ENCODE peak calls at places on chromosome 2, in nine cellular contexts. K, B, J, V, H, O, R, A and L are unnamed samples.

GRCh38 chr2:134433469-134433868 is 179.6 kb downstream of the MGAT5 start:
- DNase-seq in R (no peak), A (no peak), K (no peak), O (no peak), J (no peak), V (no peak), H (no peak), B (no peak), L (peak; percentile 40)

GRCh38 chr2:10042301-10043161 is 819 bp upstream of the KLF11 start:
- DNase-seq in H (peak; percentile 61), J (peak; percentile 46), A (no peak), O (peak; percentile 44), R (no peak), B (peak; percentile 41), V (no peak), K (peak; percentile 72), L (no peak)

GRCh38 chr2:173400760-173401159 is 46.1 kb downstream of the CDCA7 start:
- DNase-seq in R (no peak), A (no peak), O (no peak), J (no peak), B (no peak), K (peak; percentile 46), V (no peak), H (no peak), L (no peak)

GRCh38 chr2:127088706-127089105 is 18.2 kb downstream of the BIN1 start:
- DNase-seq in O (no peak), H (no peak), V (no peak), J (no peak), B (no peak), R (no peak), K (no peak), A (no peak), L (no peak)

GRCh38 chr2:61988462-61989366 is 83.2 kb downstream of the COMMD1 start:
- DNase-seq in V (no peak), K (no peak), A (no peak), H (peak; percentile 21), R (no peak), O (peak; percentile 77), J (no peak), B (no peak), L (no peak)

GRCh38 chr2:172667926-172668325 is 67.7 kb upstream of the RAPGEF4 start:
- DNase-seq in K (peak; percentile 17), B (no peak), O (peak; percentile 20), V (no peak), J (no peak), R (no peak), A (no peak), H (no peak), L (no peak)

GRCh38 chr2:165825041-165825440 is 31.0 kb upstream of the GALNT3 start:
- DNase-seq in B (no peak), J (no peak), H (peak; percentile 70), V (no peak), A (peak; percentile 17), K (no peak), R (peak; percentile 34), O (peak; percentile 69), L (no peak)

GRCh38 chr2:221589696-221590095 is 17.6 kb upstream of the EPHA4 start:
- DNase-seq in A (no peak), H (no peak), K (peak; percentile 66), O (no peak), J (no peak), V (no peak), R (no peak), B (no peak), L (no peak)

GRCh38 chr2:109486711-109487130 is 127.0 kb downstream of the SEPTIN10 start:
- DNase-seq in A (no peak), B (no peak), K (no peak), J (no peak), H (no peak), V (no peak), O (peak; percentile 46), R (no peak), L (no peak)